ENCODE peak calls at places on chromosomes 2 and 18, in five cellular contexts. N is GM04504, H is iPS-NIHi11, L is NCI-H187, M is COR-L47. Z is an unnamed sample.

GRCh38 chr2:235446082-235446481 is 47.8 kb upstream of the AGAP1 start:
- DNase-seq in N (no peak), H (no peak), L (no peak), M (no peak), Z (no peak)

GRCh38 chr2:44275915-44276279 is 617 bp downstream of the SLC3A1 start:
- DNase-seq in N (peak), H (no peak), L (peak), M (no peak), Z (peak)

GRCh38 chr2:148027822-148028221 is 6.9 kb downstream of the MBD5 start:
- DNase-seq in N (no peak), H (no peak), L (no peak), M (no peak), Z (peak)

GRCh38 chr2:224671731-224672130 is 44.4 kb downstream of the CCDC195 start:
- DNase-seq in N (no peak), H (no peak), L (no peak), M (no peak), Z (no peak)

GRCh38 chr18:10365901-10366300 is 88.5 kb upstream of the APCDD1 start:
- DNase-seq in N (peak), H (no peak), L (no peak), M (no peak), Z (no peak)

GRCh38 chr2:152580722-152581121 is 136.5 kb downstream of the PRPF40A start:
- DNase-seq in N (no peak), H (no peak), L (no peak), M (no peak), Z (peak)

GRCh38 chr2:42363413-42363812 is 2.4 kb upstream of the COX7A2L start:
- DNase-seq in N (no peak), H (no peak), L (no peak), M (no peak), Z (no peak)

GRCh38 chr2:111896007-111896406 is 2.4 kb upstream of the MERTK start:
- DNase-seq in N (no peak), H (no peak), L (no peak), M (no peak), Z (no peak)

GRCh38 chr2:166081852-166082251 is 46.0 kb downstream of the SCN1A start:
- DNase-seq in N (no peak), H (no peak), L (no peak), M (no peak), Z (no peak)

GRCh38 chr2:32591669-32592463 is 36.0 kb upstream of the TTC27 start:
- DNase-seq in N (no peak), H (no peak), L (no peak), M (no peak), Z (peak)

GRCh38 chr2:63789318-63790051 is 52.2 kb upstream of the UGP2 start:
- DNase-seq in N (no peak), H (no peak), L (no peak), M (no peak), Z (no peak)

GRCh38 chr2:152627010-152627957 is 90.0 kb downstream of the PRPF40A start:
- DNase-seq in N (no peak), H (no peak), L (no peak), M (peak), Z (peak)